ENCODE peak calls at places on chromosome 21, in ten cellular contexts. One of them, this sample, is unnamed.

GRCh38 chr21:17613242-17613676 is 558 bp upstream of the BTG3 start:
- DNase-seq in psoas muscle: peak; percentile 71
- DNase-seq in CD8-positive, alpha-beta memory T cell: no peak
- DNase-seq in left ventricle myocardium inferior: no peak
- DNase-seq in PC-3: no peak
- DNase-seq in A549: peak; percentile 11
- DNase-seq in SJSA1: no peak
- DNase-seq in ascending aorta: no peak
- DNase-seq in osteoblast: peak; percentile 42
- DNase-seq in naive thymus-derived CD4-positive, alpha-beta T cell: no peak
- DNase-seq in this sample: no peak

GRCh38 chr21:46457801-46458314 is 833 bp upstream of the DIP2A start:
- DNase-seq in psoas muscle: peak; percentile 70
- DNase-seq in CD8-positive, alpha-beta memory T cell: peak; percentile 21
- DNase-seq in left ventricle myocardium inferior: peak; percentile 41
- DNase-seq in PC-3: peak; percentile 25
- DNase-seq in A549: peak; percentile 30
- DNase-seq in SJSA1: no peak
- DNase-seq in ascending aorta: no peak
- DNase-seq in osteoblast: no peak
- DNase-seq in naive thymus-derived CD4-positive, alpha-beta T cell: peak; percentile 22
- DNase-seq in this sample: no peak

GRCh38 chr21:16640297-16641027 is 872.4 kb upstream of the CXADR start:
- DNase-seq in psoas muscle: no peak
- DNase-seq in CD8-positive, alpha-beta memory T cell: no peak
- DNase-seq in left ventricle myocardium inferior: no peak
- DNase-seq in PC-3: no peak
- DNase-seq in A549: no peak
- DNase-seq in SJSA1: no peak
- DNase-seq in ascending aorta: no peak
- DNase-seq in osteoblast: no peak
- DNase-seq in naive thymus-derived CD4-positive, alpha-beta T cell: no peak
- DNase-seq in this sample: no peak

GRCh38 chr21:19853709-19854575 is 1144.3 kb upstream of the NCAM2 start:
- DNase-seq in psoas muscle: peak; percentile 35
- DNase-seq in CD8-positive, alpha-beta memory T cell: no peak
- DNase-seq in left ventricle myocardium inferior: no peak
- DNase-seq in PC-3: no peak
- DNase-seq in A549: no peak
- DNase-seq in SJSA1: no peak
- DNase-seq in ascending aorta: no peak
- DNase-seq in osteoblast: no peak
- DNase-seq in naive thymus-derived CD4-positive, alpha-beta T cell: no peak
- DNase-seq in this sample: no peak

GRCh38 chr21:26811031-26811430 is 34.2 kb downstream of the ADAMTS1 start:
- DNase-seq in psoas muscle: no peak
- DNase-seq in CD8-positive, alpha-beta memory T cell: no peak
- DNase-seq in left ventricle myocardium inferior: no peak
- DNase-seq in PC-3: no peak
- DNase-seq in A549: no peak
- DNase-seq in SJSA1: peak; percentile 94
- DNase-seq in ascending aorta: no peak
- DNase-seq in osteoblast: no peak
- DNase-seq in naive thymus-derived CD4-positive, alpha-beta T cell: no peak
- DNase-seq in this sample: no peak

GRCh38 chr21:15732290-15732995 is 2.7 kb downstream of the USP25 start:
- DNase-seq in psoas muscle: no peak
- DNase-seq in CD8-positive, alpha-beta memory T cell: peak; percentile 70
- DNase-seq in left ventricle myocardium inferior: no peak
- DNase-seq in PC-3: peak; percentile 66
- DNase-seq in A549: peak; percentile 53
- DNase-seq in SJSA1: peak; percentile 23
- DNase-seq in ascending aorta: no peak
- DNase-seq in osteoblast: no peak
- DNase-seq in naive thymus-derived CD4-positive, alpha-beta T cell: no peak
- DNase-seq in this sample: no peak

GRCh38 chr21:45326834-45327457 is 39.3 kb upstream of the POFUT2 start:
- DNase-seq in psoas muscle: no peak
- DNase-seq in CD8-positive, alpha-beta memory T cell: no peak
- DNase-seq in left ventricle myocardium inferior: peak; percentile 3
- DNase-seq in PC-3: no peak
- DNase-seq in A549: no peak
- DNase-seq in SJSA1: no peak
- DNase-seq in ascending aorta: no peak
- DNase-seq in osteoblast: no peak
- DNase-seq in naive thymus-derived CD4-positive, alpha-beta T cell: no peak
- DNase-seq in this sample: no peak

GRCh38 chr21:45973475-45974072 is 8.0 kb upstream of the COL6A1 start:
- DNase-seq in psoas muscle: peak; percentile 88
- DNase-seq in CD8-positive, alpha-beta memory T cell: peak; percentile 65
- DNase-seq in left ventricle myocardium inferior: peak; percentile 87
- DNase-seq in PC-3: peak; percentile 86
- DNase-seq in A549: peak; percentile 26
- DNase-seq in SJSA1: peak; percentile 94
- DNase-seq in ascending aorta: no peak
- DNase-seq in osteoblast: peak; percentile 97
- DNase-seq in naive thymus-derived CD4-positive, alpha-beta T cell: peak; percentile 72
- DNase-seq in this sample: peak; percentile 72

GRCh38 chr21:34916446-34916845 is 132.7 kb downstream of the RUNX1 start:
- DNase-seq in psoas muscle: no peak
- DNase-seq in CD8-positive, alpha-beta memory T cell: no peak
- DNase-seq in left ventricle myocardium inferior: no peak
- DNase-seq in PC-3: no peak
- DNase-seq in A549: no peak
- DNase-seq in SJSA1: peak; percentile 72
- DNase-seq in ascending aorta: no peak
- DNase-seq in osteoblast: peak; percentile 50
- DNase-seq in naive thymus-derived CD4-positive, alpha-beta T cell: no peak
- DNase-seq in this sample: no peak

GRCh38 chr21:36237441-36237840 is 80.8 kb downstream of the DOP1B start:
- DNase-seq in psoas muscle: no peak
- DNase-seq in CD8-positive, alpha-beta memory T cell: no peak
- DNase-seq in left ventricle myocardium inferior: no peak
- DNase-seq in PC-3: no peak
- DNase-seq in A549: no peak
- DNase-seq in SJSA1: no peak
- DNase-seq in ascending aorta: no peak
- DNase-seq in osteoblast: no peak
- DNase-seq in naive thymus-derived CD4-positive, alpha-beta T cell: no peak
- DNase-seq in this sample: no peak

GRCh38 chr21:30257773-30258172 is 25.0 kb downstream of the KRTAP24-1 start:
- DNase-seq in psoas muscle: no peak
- DNase-seq in CD8-positive, alpha-beta memory T cell: no peak
- DNase-seq in left ventricle myocardium inferior: no peak
- DNase-seq in PC-3: peak; percentile 79
- DNase-seq in A549: peak; percentile 12
- DNase-seq in SJSA1: peak; percentile 4
- DNase-seq in ascending aorta: no peak
- DNase-seq in osteoblast: peak; percentile 63
- DNase-seq in naive thymus-derived CD4-positive, alpha-beta T cell: no peak
- DNase-seq in this sample: no peak

GRCh38 chr21:24032709-24033232 is 1574.5 kb downstream of the MRPL39 start:
- DNase-seq in psoas muscle: no peak
- DNase-seq in CD8-positive, alpha-beta memory T cell: no peak
- DNase-seq in left ventricle myocardium inferior: no peak
- DNase-seq in PC-3: no peak
- DNase-seq in A549: no peak
- DNase-seq in SJSA1: no peak
- DNase-seq in ascending aorta: no peak
- DNase-seq in osteoblast: no peak
- DNase-seq in naive thymus-derived CD4-positive, alpha-beta T cell: no peak
- DNase-seq in this sample: no peak

GRCh38 chr21:41518757-41519156 is 10.8 kb upstream of the TMPRSS2 start:
- DNase-seq in psoas muscle: no peak
- DNase-seq in CD8-positive, alpha-beta memory T cell: no peak
- DNase-seq in left ventricle myocardium inferior: no peak
- DNase-seq in PC-3: no peak
- DNase-seq in A549: no peak
- DNase-seq in SJSA1: no peak
- DNase-seq in ascending aorta: no peak
- DNase-seq in osteoblast: no peak
- DNase-seq in naive thymus-derived CD4-positive, alpha-beta T cell: no peak
- DNase-seq in this sample: no peak

GRCh38 chr21:41521489-41522027 is 13.6 kb upstream of the TMPRSS2 start:
- DNase-seq in psoas muscle: no peak
- DNase-seq in CD8-positive, alpha-beta memory T cell: no peak
- DNase-seq in left ventricle myocardium inferior: no peak
- DNase-seq in PC-3: no peak
- DNase-seq in A549: no peak
- DNase-seq in SJSA1: no peak
- DNase-seq in ascending aorta: no peak
- DNase-seq in osteoblast: no peak
- DNase-seq in naive thymus-derived CD4-positive, alpha-beta T cell: no peak
- DNase-seq in this sample: peak; percentile 64

GRCh38 chr21:41520560-41521442 is 12.8 kb upstream of the TMPRSS2 start:
- DNase-seq in psoas muscle: no peak
- DNase-seq in CD8-positive, alpha-beta memory T cell: no peak
- DNase-seq in left ventricle myocardium inferior: no peak
- DNase-seq in PC-3: no peak
- DNase-seq in A549: no peak
- DNase-seq in SJSA1: no peak
- DNase-seq in ascending aorta: no peak
- DNase-seq in osteoblast: no peak
- DNase-seq in naive thymus-derived CD4-positive, alpha-beta T cell: no peak
- DNase-seq in this sample: peak; percentile 42

GRCh38 chr21:41523175-41523574 is 15.2 kb upstream of the TMPRSS2 start:
- DNase-seq in psoas muscle: no peak
- DNase-seq in CD8-positive, alpha-beta memory T cell: no peak
- DNase-seq in left ventricle myocardium inferior: no peak
- DNase-seq in PC-3: no peak
- DNase-seq in A549: no peak
- DNase-seq in SJSA1: no peak
- DNase-seq in ascending aorta: no peak
- DNase-seq in osteoblast: no peak
- DNase-seq in naive thymus-derived CD4-positive, alpha-beta T cell: no peak
- DNase-seq in this sample: no peak

DNA sequence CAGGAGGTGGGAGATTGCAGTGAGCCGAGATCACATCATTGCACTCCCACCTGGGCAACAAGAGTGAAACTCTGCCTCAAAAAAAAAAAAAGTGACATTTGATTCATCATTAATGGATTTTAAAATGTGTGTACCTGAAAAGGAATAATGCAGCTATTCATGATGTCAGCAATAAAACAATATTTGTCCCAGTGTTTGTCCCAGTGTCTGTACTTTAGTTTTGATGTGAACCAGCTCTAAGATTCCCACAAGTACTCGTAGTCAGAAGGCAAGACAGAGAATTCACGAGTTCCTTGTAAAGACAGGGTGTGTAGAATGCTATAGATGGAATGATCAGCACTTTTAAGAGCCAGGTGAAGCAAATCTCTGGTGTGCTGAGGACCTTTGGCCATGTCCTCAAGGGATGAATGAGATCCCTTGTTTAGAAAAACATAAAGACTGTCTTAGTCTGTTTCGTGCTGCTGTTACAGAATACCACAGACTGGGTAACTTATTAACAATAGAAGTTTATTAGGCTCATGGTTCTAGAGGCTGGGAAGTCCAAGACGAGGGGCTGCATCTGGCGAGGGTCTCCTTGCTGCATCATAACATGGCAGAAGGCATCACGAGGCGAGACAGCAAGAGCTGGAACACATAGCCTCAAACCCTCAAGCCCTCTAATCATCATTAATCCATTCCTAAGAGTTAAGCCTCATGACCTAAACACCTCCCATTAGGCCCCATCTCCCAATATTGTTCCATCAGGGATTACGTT is 12.0 kb upstream of the TMPRSS2 start:
- DNase-seq in psoas muscle: no peak
- DNase-seq in CD8-positive, alpha-beta memory T cell: no peak
- DNase-seq in left ventricle myocardium inferior: no peak
- DNase-seq in PC-3: no peak
- DNase-seq in A549: no peak
- DNase-seq in SJSA1: no peak
- DNase-seq in ascending aorta: no peak
- DNase-seq in osteoblast: no peak
- DNase-seq in naive thymus-derived CD4-positive, alpha-beta T cell: no peak
- DNase-seq in this sample: no peak
- H3K4me3 ChIP-seq in psoas muscle: no peak overlapping the region
- H3K4me3 ChIP-seq in CD8-positive, alpha-beta memory T cell: no peak overlapping the region
- H3K4me3 ChIP-seq in left ventricle myocardium inferior: no peak overlapping the region
- H3K4me3 ChIP-seq in PC-3: no peak overlapping the region
- H3K4me3 ChIP-seq in A549: no peak overlapping the region
- H3K4me3 ChIP-seq in SJSA1: no peak overlapping the region
- H3K4me3 ChIP-seq in ascending aorta: no peak overlapping the region
- H3K4me3 ChIP-seq in osteoblast: no peak overlapping the region
- H3K4me3 ChIP-seq in naive thymus-derived CD4-positive, alpha-beta T cell: no peak overlapping the region
- H3K4me3 ChIP-seq in this sample: no peak overlapping the region

DNA sequence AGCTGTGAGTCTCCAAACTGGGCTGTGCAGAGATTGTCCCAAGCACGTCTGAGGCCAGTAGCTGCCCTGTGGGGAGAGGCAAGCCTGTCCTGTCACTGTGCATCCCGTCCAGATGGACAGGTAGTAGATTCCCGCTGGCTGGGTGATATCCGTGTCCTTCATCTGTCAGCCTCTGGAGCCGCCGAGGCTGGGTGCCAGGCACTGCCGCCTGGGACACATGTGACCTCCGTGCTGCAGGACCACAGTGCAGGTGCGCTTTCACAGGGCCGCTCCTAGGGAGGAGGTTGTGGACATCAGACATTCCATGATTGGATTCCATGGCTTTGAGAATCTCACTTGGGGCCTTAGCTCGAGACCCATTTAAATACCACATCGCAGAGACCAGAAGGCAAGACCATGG is 4.7 kb downstream of the PDXK start:
- DNase-seq in psoas muscle: no peak
- DNase-seq in CD8-positive, alpha-beta memory T cell: no peak
- DNase-seq in left ventricle myocardium inferior: peak; percentile 45
- DNase-seq in PC-3: no peak
- DNase-seq in A549: no peak
- DNase-seq in SJSA1: no peak
- DNase-seq in ascending aorta: no peak
- DNase-seq in osteoblast: peak; percentile 27
- DNase-seq in naive thymus-derived CD4-positive, alpha-beta T cell: no peak
- DNase-seq in this sample: no peak
- H3K4me1 ChIP-seq in psoas muscle: peaks cover 43% of the 10 kb centered on the region
- H3K4me1 ChIP-seq in CD8-positive, alpha-beta memory T cell: peaks cover 51% of the 10 kb centered on the region
- H3K4me1 ChIP-seq in left ventricle myocardium inferior: peaks cover 81% of the 10 kb centered on the region
- H3K4me1 ChIP-seq in PC-3: peaks cover 66% of the 10 kb centered on the region
- H3K4me1 ChIP-seq in A549: peaks cover 69% of the 10 kb centered on the region
- H3K4me1 ChIP-seq in SJSA1: peaks cover 28% of the 10 kb centered on the region
- H3K4me1 ChIP-seq in ascending aorta: peaks cover 54% of the 10 kb centered on the region
- H3K4me1 ChIP-seq in osteoblast: peaks cover 43% of the 10 kb centered on the region
- H3K4me1 ChIP-seq in naive thymus-derived CD4-positive, alpha-beta T cell: peaks cover 44% of the 10 kb centered on the region
- H3K4me1 ChIP-seq in this sample: peaks cover 50% of the 10 kb centered on the region

GRCh38 chr21:28126521-28127317 is 866.0 kb downstream of the LTN1 start:
- DNase-seq in psoas muscle: no peak
- DNase-seq in CD8-positive, alpha-beta memory T cell: no peak
- DNase-seq in left ventricle myocardium inferior: no peak
- DNase-seq in PC-3: no peak
- DNase-seq in A549: no peak
- DNase-seq in SJSA1: no peak
- DNase-seq in ascending aorta: no peak
- DNase-seq in osteoblast: no peak
- DNase-seq in naive thymus-derived CD4-positive, alpha-beta T cell: no peak
- DNase-seq in this sample: no peak
- H3K4me3 ChIP-seq in psoas muscle: no peak overlapping the region
- H3K4me3 ChIP-seq in CD8-positive, alpha-beta memory T cell: no peak overlapping the region
- H3K4me3 ChIP-seq in left ventricle myocardium inferior: no peak overlapping the region
- H3K4me3 ChIP-seq in PC-3: no peak overlapping the region
- H3K4me3 ChIP-seq in A549: no peak overlapping the region
- H3K4me3 ChIP-seq in SJSA1: no peak overlapping the region
- H3K4me3 ChIP-seq in ascending aorta: no peak overlapping the region
- H3K4me3 ChIP-seq in osteoblast: no peak overlapping the region
- H3K4me3 ChIP-seq in naive thymus-derived CD4-positive, alpha-beta T cell: no peak overlapping the region
- H3K4me3 ChIP-seq in this sample: no peak overlapping the region

GRCh38 chr21:37384416-37384815 is 17.8 kb downstream of the DYRK1A start:
- DNase-seq in psoas muscle: no peak
- DNase-seq in CD8-positive, alpha-beta memory T cell: no peak
- DNase-seq in left ventricle myocardium inferior: no peak
- DNase-seq in PC-3: no peak
- DNase-seq in A549: no peak
- DNase-seq in SJSA1: no peak
- DNase-seq in ascending aorta: no peak
- DNase-seq in osteoblast: no peak
- DNase-seq in naive thymus-derived CD4-positive, alpha-beta T cell: no peak
- DNase-seq in this sample: no peak
- H3K4me1 ChIP-seq in psoas muscle: peaks cover 91% of the 10 kb centered on the region
- H3K4me1 ChIP-seq in CD8-positive, alpha-beta memory T cell: peaks cover 89% of the 10 kb centered on the region
- H3K4me1 ChIP-seq in left ventricle myocardium inferior: peaks cover 100% of the 10 kb centered on the region
- H3K4me1 ChIP-seq in PC-3: peaks cover 24% of the 10 kb centered on the region
- H3K4me1 ChIP-seq in A549: peaks cover 31% of the 10 kb centered on the region
- H3K4me1 ChIP-seq in SJSA1: no peaks in the 10 kb centered on the region
- H3K4me1 ChIP-seq in ascending aorta: peaks cover 19% of the 10 kb centered on the region
- H3K4me1 ChIP-seq in osteoblast: peaks cover 6% of the 10 kb centered on the region
- H3K4me1 ChIP-seq in naive thymus-derived CD4-positive, alpha-beta T cell: peaks cover 64% of the 10 kb centered on the region
- H3K4me1 ChIP-seq in this sample: peaks cover 35% of the 10 kb centered on the region